ENCODE peak calls at places on chromosomes 11 and 22, in seven cellular contexts. E is A549, L is NB4, W is HCT116, P is astrocyte of the cerebellum, J is GM06990, R is endothelial cell. O is an unnamed sample.

GRCh38 chr22:16838073-16838472 is 12.9 kb upstream of the XKR3 start:
- DNase-seq in E (no peak), L (no peak), W (no peak), P (no peak), J (no peak), R (no peak), O (no peak)

GRCh38 chr11:28274216-28274615 is 166.0 kb downstream of the METTL15 start:
- DNase-seq in E (no peak), L (no peak), W (no peak), P (no peak), J (no peak), R (no peak), O (no peak)

GRCh38 chr11:86150826-86151187 is 81.9 kb upstream of the PICALM start:
- DNase-seq in E (no peak), L (no peak), W (no peak), P (no peak), J (no peak), R (no peak), O (no peak)

GRCh38 chr22:27046126-27046525 is 388.7 kb downstream of the MIAT start:
- DNase-seq in E (no peak), L (no peak), W (no peak), P (no peak), J (no peak), R (no peak), O (no peak)

GRCh38 chr11:28569099-28569498 is 460.9 kb downstream of the METTL15 start:
- DNase-seq in E (no peak), L (no peak), W (no peak), P (no peak), J (no peak), R (no peak), O (no peak)

GRCh38 chr22:20312396-20313191 is 7.3 kb downstream of the DGCR6L start:
- DNase-seq in E (no peak), L (no peak), W (no peak), P (no peak), J (no peak), R (peak), O (peak)

GRCh38 chr11:12600829-12601228 is 73.4 kb upstream of the TEAD1 start:
- DNase-seq in E (no peak), L (no peak), W (no peak), P (no peak), J (no peak), R (no peak), O (no peak)

GRCh38 chr11:57798905-57799559 is 37.4 kb downstream of the CTNND1 start:
- DNase-seq in E (peak), L (peak), W (peak), P (no peak), J (no peak), R (no peak), O (no peak)

GRCh38 chr22:47564651-47565050 is 802.2 kb downstream of the TBC1D22A start:
- DNase-seq in E (no peak), L (no peak), W (no peak), P (no peak), J (no peak), R (no peak), O (peak)

GRCh38 chr11:126194121-126194543 is 17.3 kb downstream of the RPUSD4 start:
- DNase-seq in E (peak), L (peak), W (no peak), P (peak), J (no peak), R (peak), O (no peak)

GRCh38 chr11:109939176-109939810 is 153.9 kb upstream of the ZC3H12C start:
- DNase-seq in E (peak), L (peak), W (peak), P (peak), J (no peak), R (peak), O (no peak)

GRCh38 chr22:48318575-48319320 is 1508.9 kb downstream of the BRD1 start:
- DNase-seq in E (no peak), L (no peak), W (no peak), P (no peak), J (no peak), R (no peak), O (no peak)

GRCh38 chr11:57373146-57373545 is 7.8 kb downstream of the PRG3 start:
- DNase-seq in E (no peak), L (no peak), W (no peak), P (no peak), J (no peak), R (no peak), O (no peak)

GRCh38 chr22:19865141-19865829 is 10.6 kb upstream of the GNB1L start:
- DNase-seq in E (no peak), L (no peak), W (no peak), P (no peak), J (no peak), R (no peak), O (no peak)

GRCh38 chr22:28172948-28173360 is 253.9 kb upstream of the PITPNB start:
- DNase-seq in E (no peak), L (no peak), W (no peak), P (no peak), J (no peak), R (no peak), O (no peak)

GRCh38 chr22:26894766-26895485 is 237.5 kb downstream of the MIAT start:
- DNase-seq in E (peak), L (no peak), W (peak), P (peak), J (no peak), R (no peak), O (peak)

GRCh38 chr11:10544491-10545470 is 3.8 kb upstream of the RNF141 start:
- DNase-seq in E (no peak), L (peak), W (no peak), P (no peak), J (no peak), R (no peak), O (no peak)

GRCh38 chr11:46050065-46050464 is 71.2 kb downstream of the PHF21A start:
- DNase-seq in E (no peak), L (peak), W (peak), P (peak), J (no peak), R (peak), O (peak)

GRCh38 chr22:30880181-30880601 is 88.4 kb downstream of the MORC2 start:
- DNase-seq in E (no peak), L (no peak), W (no peak), P (no peak), J (no peak), R (no peak), O (no peak)

GRCh38 chr22:30881361-30882180 is 87.0 kb downstream of the MORC2 start:
- DNase-seq in E (peak), L (no peak), W (no peak), P (no peak), J (no peak), R (no peak), O (no peak)

GRCh38 chr22:30879398-30879797 is 89.2 kb downstream of the MORC2 start:
- DNase-seq in E (no peak), L (peak), W (no peak), P (no peak), J (no peak), R (no peak), O (no peak)

GRCh38 chr22:30882181-30882771 is 86.3 kb downstream of the MORC2 start:
- DNase-seq in E (no peak), L (no peak), W (no peak), P (no peak), J (no peak), R (no peak), O (no peak)

GRCh38 chr22:30880847-30881246 is 87.7 kb downstream of the MORC2 start:
- DNase-seq in E (no peak), L (no peak), W (no peak), P (no peak), J (no peak), R (no peak), O (no peak)
- TF ChIP-seq CTCF in E (no peak), L (no peak), W (no peak), P (no peak), J (no peak), R (no peak), O (no peak)

DNA sequence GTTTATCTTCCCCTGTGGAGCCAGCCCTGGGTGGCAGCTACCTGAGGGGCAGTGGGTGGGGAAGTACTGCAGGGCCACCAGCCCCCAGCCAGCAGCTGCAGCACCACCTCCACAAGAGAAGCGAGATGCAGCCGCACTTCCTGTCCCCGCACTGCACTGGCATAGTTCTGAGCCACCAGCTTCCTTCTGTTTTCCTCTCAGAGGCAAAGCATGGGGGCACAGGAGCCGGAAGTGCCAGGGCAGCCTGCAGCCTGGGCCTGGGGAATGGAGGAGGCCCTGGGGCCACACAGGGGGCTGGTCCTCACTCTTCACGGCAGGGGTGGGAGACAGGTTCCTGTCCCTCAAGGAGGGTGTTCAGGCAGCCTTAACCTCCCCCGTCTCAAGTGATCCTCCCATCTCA is 11.9 kb upstream of the SH3BP1 start:
- DNase-seq in E (no peak), L (no peak), W (no peak), P (no peak), J (no peak), R (no peak), O (no peak)
- TF ChIP-seq CTCF in E (no peak), L (no peak), W (no peak), P (no peak), J (no peak), R (no peak), O (no peak)

GRCh38 chr11:34174411-34175041 is 69.1 kb downstream of the NAT10 start:
- DNase-seq in E (peak), L (peak), W (peak), P (peak), J (peak), R (peak), O (peak)
- TF ChIP-seq CTCF in E (peak), L (peak), W (peak), P (peak), J (peak), R (peak), O (peak)

DNA sequence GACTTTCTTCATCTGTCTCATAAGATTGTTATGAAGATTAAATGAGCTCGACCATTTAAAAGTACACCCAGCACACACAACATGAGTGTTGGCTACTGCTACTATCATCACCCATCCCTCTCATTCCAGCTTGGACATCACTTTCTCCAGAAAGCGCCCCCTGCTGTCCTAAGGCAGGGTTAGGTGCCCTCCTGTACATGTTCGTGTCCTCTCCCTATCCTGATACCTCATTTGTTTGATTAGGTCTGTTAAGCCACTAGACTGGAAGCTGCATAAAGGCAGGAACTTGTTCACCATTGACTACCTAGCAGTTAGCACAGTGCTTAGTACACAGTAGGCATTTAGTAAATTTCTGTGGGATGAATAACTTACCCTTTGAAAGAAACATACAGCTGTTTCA is 85.5 kb downstream of the ENTHD1 start:
- DNase-seq in E (peak), L (peak), W (peak), P (no peak), J (no peak), R (no peak), O (no peak)
- TF ChIP-seq CTCF in E (no peak), L (peak), W (peak), P (no peak), J (peak), R (peak), O (peak)

DNA sequence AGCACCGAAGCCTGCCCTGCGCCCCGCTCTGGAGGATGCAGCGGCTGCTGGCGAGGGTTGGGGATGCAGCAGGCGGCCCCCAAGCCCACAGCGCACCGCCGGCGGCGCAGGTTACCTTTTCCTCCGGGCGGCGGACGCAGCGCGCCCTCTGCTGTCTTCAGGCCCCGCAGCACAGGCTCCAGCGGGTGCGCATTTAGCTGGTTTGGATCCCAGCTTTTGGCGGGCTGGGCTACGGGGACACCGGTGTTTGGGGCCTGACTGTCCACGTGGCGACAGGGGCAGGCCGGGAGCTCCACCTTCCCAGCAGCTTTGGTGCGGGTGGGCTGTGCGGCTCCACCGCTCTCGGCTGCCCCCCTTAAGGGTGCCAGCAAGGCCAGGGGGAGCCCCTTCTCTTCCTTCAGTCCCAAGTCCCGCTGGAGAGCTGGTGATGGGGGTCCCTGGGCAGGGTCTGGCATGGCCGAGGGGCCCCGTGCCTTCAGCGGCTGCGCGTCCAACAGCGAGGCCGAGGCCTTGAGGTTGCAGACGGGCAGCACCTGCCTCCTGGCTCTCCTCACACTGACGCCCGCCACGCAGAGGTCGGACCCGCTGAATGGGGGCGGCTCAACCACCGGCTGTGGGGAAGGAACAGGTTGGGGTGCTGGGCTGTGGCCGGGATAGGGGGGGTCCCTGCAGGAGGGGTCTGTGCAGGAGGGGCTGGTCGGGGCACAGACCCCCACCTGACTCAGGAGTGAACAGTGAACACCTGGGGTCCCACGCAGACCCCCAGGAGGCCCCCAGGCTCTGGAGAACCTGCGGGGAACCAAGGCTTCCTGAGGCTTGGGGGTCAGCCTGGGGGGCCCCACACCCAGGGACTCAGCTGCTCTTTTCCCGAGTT is 18.0 kb upstream of the IL17REL start:
- DNase-seq in E (peak), L (peak), W (peak), P (peak), J (peak), R (peak), O (peak)
- TF ChIP-seq CTCF in E (peak), L (peak), W (peak), P (peak), J (peak), R (peak), O (peak)

DNA sequence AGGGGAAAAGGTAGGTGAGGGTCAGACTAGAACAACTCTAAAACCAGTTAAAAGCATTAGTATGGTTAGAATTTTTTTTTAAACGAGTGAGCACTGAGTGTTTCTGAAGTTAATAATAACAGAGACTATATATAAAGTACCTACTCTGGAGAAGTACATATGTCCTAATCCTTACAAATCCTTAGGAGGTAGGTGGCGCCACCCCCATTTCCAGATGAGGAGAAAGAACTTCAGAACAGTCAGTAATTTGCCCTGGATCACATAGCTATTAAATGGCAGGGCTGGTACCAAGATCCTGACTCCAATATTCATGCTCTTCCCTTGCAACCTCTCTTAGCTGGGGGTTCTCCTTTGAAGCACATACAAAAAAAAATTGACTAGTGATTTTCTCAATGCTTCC is 80.5 kb downstream of the CLPB start:
- DNase-seq in E (peak), L (peak), W (no peak), P (no peak), J (no peak), R (peak), O (no peak)
- TF ChIP-seq CTCF in E (peak), L (peak), W (peak), P (peak), J (peak), R (no peak), O (peak)

DNA sequence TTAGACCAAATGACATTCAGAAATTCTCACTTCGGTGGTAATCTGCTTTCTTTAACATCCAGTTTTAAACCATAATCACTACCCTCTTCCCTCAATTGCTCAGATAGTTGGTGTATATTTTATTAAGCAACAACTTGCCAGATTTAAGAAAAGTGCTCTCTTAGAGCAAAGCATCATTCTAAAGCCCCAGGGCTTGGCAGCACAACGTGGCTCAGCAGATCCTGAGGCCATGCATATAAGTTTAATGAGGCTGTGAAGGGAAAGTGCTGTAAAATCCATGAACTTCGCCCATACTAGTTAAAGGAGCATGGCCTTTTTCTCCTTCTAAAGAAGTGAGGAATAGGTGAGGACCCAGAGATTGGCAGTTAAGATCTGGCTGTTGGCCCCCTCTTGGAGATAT is 482.3 kb upstream of the CCDC90B start:
- DNase-seq in E (no peak), L (no peak), W (no peak), P (no peak), J (no peak), R (no peak), O (no peak)
- TF ChIP-seq CTCF in E (no peak), L (no peak), W (no peak), P (no peak), J (no peak), R (no peak), O (no peak)

DNA sequence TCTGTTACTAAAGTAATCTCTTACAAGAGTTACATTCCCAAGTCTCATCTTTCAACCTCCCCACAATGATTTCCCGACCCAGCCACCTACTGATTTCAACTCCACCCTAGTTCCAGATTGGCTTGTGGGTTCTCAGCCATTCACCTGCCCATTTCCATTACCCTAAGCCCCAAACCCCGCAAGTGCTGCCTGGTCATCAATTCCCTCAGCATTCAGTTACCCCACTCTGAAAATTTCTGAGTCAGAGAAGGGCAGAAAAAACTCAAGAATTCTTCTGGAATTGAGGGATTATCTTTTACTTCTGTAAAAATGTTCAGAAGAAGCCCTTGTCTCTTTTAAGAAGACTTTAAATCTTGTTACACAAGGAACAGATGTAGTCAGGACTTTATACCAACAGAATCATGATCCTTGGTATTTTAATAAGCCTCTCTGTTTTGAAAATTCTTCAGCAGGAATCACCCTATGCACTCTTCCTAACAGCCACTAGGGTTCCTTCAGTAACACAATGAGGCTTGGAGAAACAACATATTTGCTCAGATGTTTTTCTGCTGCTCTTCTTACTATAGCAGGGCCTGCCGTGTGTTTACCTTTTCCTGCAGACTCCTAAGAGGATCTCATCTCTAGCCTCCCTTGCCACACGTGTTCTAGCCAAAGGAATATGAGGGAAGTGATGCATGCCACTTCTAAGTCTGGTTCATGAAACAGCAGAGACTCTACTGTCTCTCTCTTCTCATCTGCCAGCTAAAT is 29.2 kb upstream of the PAMR1 start:
- DNase-seq in E (peak), L (no peak), W (no peak), P (no peak), J (no peak), R (no peak), O (no peak)
- TF ChIP-seq CTCF in E (peak), L (no peak), W (no peak), P (peak), J (no peak), R (peak), O (peak)

GRCh38 chr11:20127671-20128527 is 32.4 kb downstream of the DBX1 start:
- DNase-seq in E (peak), L (peak), W (peak), P (peak), J (peak), R (peak), O (peak)

GRCh38 chr11:20134991-20135736 is 25.1 kb downstream of the DBX1 start:
- DNase-seq in E (no peak), L (no peak), W (no peak), P (no peak), J (no peak), R (no peak), O (no peak)

GRCh38 chr11:20131744-20132666 is 28.3 kb downstream of the DBX1 start:
- DNase-seq in E (peak), L (peak), W (no peak), P (no peak), J (no peak), R (peak), O (no peak)

GRCh38 chr11:20137637-20138036 is 22.6 kb downstream of the DBX1 start:
- DNase-seq in E (no peak), L (no peak), W (no peak), P (no peak), J (no peak), R (no peak), O (no peak)

GRCh38 chr11:20132667-20133039 is 27.6 kb downstream of the DBX1 start:
- DNase-seq in E (no peak), L (no peak), W (no peak), P (no peak), J (no peak), R (no peak), O (no peak)
- TF ChIP-seq CTCF in E (no peak), L (no peak), W (no peak), P (no peak), J (no peak), R (no peak), O (peak)

O was measured in type B pancreatic cell.